ENCODE peak calls at places on chromosome 17, in four cellular contexts. R is H9, A is neuronal stem cell, E is GM12878. M is an unnamed sample.

GRCh38 chr17:17125136-17126084 is 80.7 kb downstream of the PLD6 start:
- DNase-seq in R (no peak), A (no peak), E (no peak), M (no peak)

GRCh38 chr17:73096866-73097265 is 4.4 kb upstream of the SLC39A11 start:
- DNase-seq in R (no peak), A (no peak), E (no peak), M (peak)

GRCh38 chr17:4899341-4900230 is at the start of gene C17orf107:
- DNase-seq in R (peak), A (no peak), E (no peak), M (no peak)

GRCh38 chr17:3802461-3803307 is 1.7 kb upstream of the ITGAE start:
- DNase-seq in R (no peak), A (no peak), E (no peak), M (peak)

GRCh38 chr17:21814776-21815175 is 122.5 kb downstream of the KCNJ18 start:
- DNase-seq in R (no peak), A (no peak), E (no peak), M (no peak)

GRCh38 chr17:2347805-2348685 is 10.7 kb downstream of the SGSM2 start:
- DNase-seq in R (peak), A (peak), E (no peak), M (peak)

GRCh38 chr17:14119546-14119945 is 50.2 kb downstream of the COX10 start:
- DNase-seq in R (no peak), A (no peak), E (no peak), M (no peak)

GRCh38 chr17:48575066-48575582 is 3.0 kb downstream of the HOXB4 start:
- DNase-seq in R (no peak), A (no peak), E (no peak), M (peak)

GRCh38 chr17:36148559-36149295 is 27.7 kb downstream of the TBC1D3B start:
- DNase-seq in R (peak), A (peak), E (peak), M (peak)
- H3K4me2 ChIP-seq in R (no peak), A (no peak), E (no peak), M (no peak)

DNA sequence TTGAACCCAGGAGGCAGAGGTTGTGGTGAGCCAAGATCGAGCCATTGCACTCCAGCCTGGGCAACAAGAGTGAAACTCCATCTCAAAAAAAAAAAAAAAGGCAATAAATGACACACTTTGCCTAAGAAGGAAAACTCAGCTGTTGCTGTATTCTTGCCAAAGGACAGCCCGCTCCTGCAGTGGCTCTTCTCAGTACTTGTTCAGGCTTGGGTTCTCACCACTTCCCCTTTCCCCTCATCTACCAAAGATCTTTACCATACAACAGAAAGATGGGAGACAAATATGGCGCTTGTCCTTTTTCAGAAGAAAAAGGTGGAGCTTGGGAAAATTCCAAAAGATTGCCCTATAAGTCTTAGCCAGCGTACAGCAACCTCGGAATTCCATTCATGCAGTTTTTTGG is 58.5 kb downstream of the MYH13 start:
- DNase-seq in R (no peak), A (no peak), E (no peak), M (no peak)
- H3K4me2 ChIP-seq in R (no peak), A (no peak), E (no peak), M (no peak)

DNA sequence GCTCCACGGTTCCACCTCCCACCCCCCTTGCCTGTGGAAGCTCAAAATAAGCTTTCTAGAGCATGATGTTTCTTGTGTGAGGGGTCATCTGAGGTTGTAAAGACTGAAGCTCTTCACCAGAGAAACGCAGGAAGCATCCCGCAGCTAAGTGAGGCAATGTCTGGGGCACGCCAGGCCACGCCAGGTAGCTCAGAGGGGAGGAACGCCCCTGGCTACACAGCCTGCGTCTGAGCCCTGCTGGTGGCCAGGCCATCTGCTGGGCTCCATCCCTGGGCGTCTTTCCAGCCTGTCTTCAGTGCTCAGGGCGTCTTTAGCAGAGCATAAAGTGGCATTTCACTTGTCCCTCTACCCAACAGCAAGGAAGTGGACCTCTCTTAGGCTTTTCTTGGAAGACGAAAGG is 15.2 kb downstream of the SOCS3 start:
- DNase-seq in R (peak), A (no peak), E (no peak), M (no peak)
- H3K4me2 ChIP-seq in R (no peak), A (no peak), E (no peak), M (no peak)

DNA sequence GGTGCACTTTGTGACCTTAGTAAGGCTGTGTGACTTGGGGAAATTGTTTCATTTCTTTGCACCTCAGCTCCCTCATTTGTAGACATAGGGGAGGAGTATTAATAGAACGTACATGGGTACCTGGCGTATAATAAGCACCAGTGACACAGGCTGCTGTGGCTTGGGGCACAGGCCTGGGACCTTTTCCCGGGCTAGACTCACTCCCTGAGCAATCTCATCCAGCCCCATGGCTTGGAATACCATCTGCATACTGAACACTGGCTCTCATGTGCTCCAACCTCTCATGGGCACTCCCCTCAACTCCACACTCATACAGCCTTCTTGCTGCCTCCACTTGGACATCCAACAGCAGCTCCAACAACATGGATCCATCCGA is 41.0 kb upstream of the MRPS23 start:
- DNase-seq in R (no peak), A (no peak), E (no peak), M (no peak)
- H3K4me2 ChIP-seq in R (no peak), A (no peak), E (no peak), M (no peak)

GRCh38 chr17:74975943-74976342 is 3.4 kb upstream of the HID1 start:
- DNase-seq in R (no peak), A (no peak), E (no peak), M (no peak)

GRCh38 chr17:74977802-74978201 is 5.2 kb upstream of the HID1 start:
- DNase-seq in R (no peak), A (no peak), E (no peak), M (no peak)

GRCh38 chr17:74979408-74980146 is 7.0 kb upstream of the HID1 start:
- DNase-seq in R (no peak), A (no peak), E (no peak), M (no peak)

GRCh38 chr17:74981318-74981978 is 6.0 kb upstream of the CDR2L start:
- DNase-seq in R (no peak), A (no peak), E (no peak), M (no peak)

GRCh38 chr17:74978240-74978639 is 5.7 kb upstream of the HID1 start:
- DNase-seq in R (no peak), A (no peak), E (no peak), M (no peak)
- H3K4me2 ChIP-seq in R (no peak), A (no peak), E (no peak), M (no peak)

GRCh38 chr17:63137163-63137562 is 171.1 kb downstream of the TANC2 start:
- DNase-seq in R (no peak), A (no peak), E (no peak), M (no peak)

GRCh38 chr17:63139356-63139755 is 173.3 kb downstream of the TANC2 start:
- DNase-seq in R (no peak), A (no peak), E (no peak), M (no peak)

GRCh38 chr17:63138713-63139112 is 172.7 kb downstream of the TANC2 start:
- DNase-seq in R (no peak), A (no peak), E (no peak), M (no peak)

GRCh38 chr17:63142836-63143235 is 176.8 kb downstream of the TANC2 start:
- DNase-seq in R (no peak), A (no peak), E (no peak), M (no peak)

DNA sequence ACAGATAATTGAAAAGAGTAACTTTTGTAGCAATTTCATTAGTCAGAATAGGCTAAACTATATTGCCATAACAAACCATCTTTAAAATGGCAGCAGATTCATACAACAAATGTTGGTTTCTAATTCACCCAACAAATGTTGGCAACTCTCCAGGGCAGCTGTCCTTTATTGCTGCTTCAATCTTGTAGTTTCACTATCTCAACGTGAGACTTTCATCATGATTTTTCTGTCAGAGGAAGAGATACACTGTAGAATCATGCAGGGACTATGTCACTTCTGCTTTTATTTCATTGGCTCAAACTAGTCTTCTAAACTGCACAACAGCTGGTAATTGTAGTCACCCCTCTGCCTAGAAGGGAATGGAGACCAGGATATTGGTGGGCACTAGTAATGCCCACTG is 174.2 kb downstream of the TANC2 start:
- DNase-seq in R (no peak), A (no peak), E (peak), M (no peak)
- H3K4me2 ChIP-seq in R (no peak), A (no peak), E (no peak), M (no peak)

M was measured in mammary epithelial cell.